ENCODE peak calls at places on chromosomes 4 and X, in nine cellular contexts. P is left ventricle myocardium superior; A is sciatic nerve; U is left lobe of liver; Z is DND-41; T is stimulated activated naive CD8-positive, alpha-beta T cell treated with anti-CD3 and anti-CD28 coated beads, Interleukin-15, Interleukin-2, amounts not matched to agents 100 U/mL and 50 U/mL, for 24 hours; W is CD8-positive, alpha-beta T cell; R is T-cell; L is activated CD8-positive, alpha-beta T cell treated with anti-CD3 and anti-CD28 coated beads for 36 hours. M is an unnamed sample.
A peak's percentile ranks its signal among the peaks of the same experiment; 100 is the strongest.

GRCh38 chr4:153773236-153773690 is 13.4 kb upstream of the RNF175 start:
- ATAC-seq in L (no peak), P (no peak), Z (peak; percentile 27), U (no peak), W (no peak), R (no peak), A (no peak), T (no peak), M (no peak)

GRCh38 chr4:173056708-173057107 is 111.9 kb upstream of the GALNT7 start:
- ATAC-seq in Z (no peak), W (no peak), U (no peak), L (no peak), R (no peak), A (peak; percentile 42), P (no peak), T (no peak), M (no peak)

GRCh38 chr4:129379429-129379828 is 283.5 kb downstream of the C4orf33 start:
- ATAC-seq in Z (no peak), U (no peak), W (no peak), L (no peak), R (no peak), T (no peak), A (no peak), P (no peak), M (no peak)

GRCh38 chr4:55475394-55476243 is 71.1 kb downstream of the CLOCK start:
- ATAC-seq in R (no peak), W (no peak), A (no peak), T (peak; percentile 86), P (no peak), Z (no peak), U (no peak), L (peak; percentile 82), M (no peak)

GRCh38 chrX:46791927-46792825 is 33.3 kb upstream of the SLC9A7 start:
- ATAC-seq in T (peak; percentile 61), A (peak; percentile 56), U (peak; percentile 78), Z (peak; percentile 52), L (peak; percentile 72), W (peak; percentile 34), P (no peak), R (peak; percentile 55), M (no peak)

GRCh38 chrX:69238153-69238959 is 73.1 kb upstream of the PJA1 start:
- ATAC-seq in P (peak; percentile 89), W (no peak), U (no peak), L (no peak), R (no peak), Z (no peak), T (no peak), A (no peak), M (peak; percentile 45)

GRCh38 chrX:46582964-46583363 is 9.4 kb downstream of the CHST7 start:
- ATAC-seq in Z (no peak), P (peak; percentile 32), U (no peak), T (no peak), R (no peak), A (peak; percentile 82), L (no peak), W (no peak), M (peak; percentile 81)

GRCh38 chr4:115834441-115834840 is 721.0 kb upstream of the NDST4 start:
- ATAC-seq in U (no peak), A (no peak), L (no peak), Z (no peak), P (no peak), T (no peak), R (no peak), W (no peak), M (no peak)

GRCh38 chr4:132180020-132180427 is 969.1 kb upstream of the PCDH10 start:
- ATAC-seq in L (no peak), A (no peak), W (no peak), R (no peak), T (no peak), P (no peak), Z (no peak), U (no peak), M (no peak)

GRCh38 chrX:79167437-79167836 is 22.9 kb downstream of the GPR174 start:
- ATAC-seq in Z (no peak), U (no peak), P (no peak), R (peak; percentile 56), L (peak; percentile 35), T (no peak), A (no peak), W (peak; percentile 26), M (no peak)

GRCh38 chr4:154467886-154468285 is 23.7 kb downstream of the DCHS2 start:
- ATAC-seq in L (no peak), T (no peak), Z (no peak), R (no peak), P (no peak), U (no peak), A (no peak), W (no peak), M (no peak)

GRCh38 chrX:17748684-17749083 is 11.4 kb downstream of the SCML1 start:
- ATAC-seq in A (no peak), R (no peak), Z (no peak), U (no peak), P (no peak), W (no peak), L (no peak), T (no peak), M (no peak)

GRCh38 chr4:123819362-123820035 is 422.9 kb downstream of the SPRY1 start:
- ATAC-seq in W (no peak), Z (no peak), P (no peak), T (no peak), L (no peak), A (peak; percentile 59), U (no peak), R (no peak), M (peak; percentile 47)